ENCODE peak calls at places on chromosomes 3 and 15, in four cellular contexts. J, O, U and V are unnamed samples.
A peak's percentile ranks its signal among the peaks of the same experiment; 100 is the strongest.

GRCh38 chr3:50345586-50345985 is at the start of gene ZMYND10:
- DNase-seq in J (no peak), O (no peak), U (no peak), V (peak; percentile 61)

GRCh38 chr3:138818175-138818574 is 16.6 kb downstream of the PIK3CB start:
- DNase-seq in J (no peak), O (no peak), U (peak; percentile 28), V (no peak)

GRCh38 chr3:194300392-194300758 is 50.8 kb downstream of the CPN2 start:
- DNase-seq in J (no peak), O (no peak), U (peak; percentile 53), V (no peak)

GRCh38 chr15:62770752-62771151 is 271.8 kb upstream of the TPM1 start:
- DNase-seq in J (no peak), O (no peak), U (no peak), V (no peak)

GRCh38 chr3:55518451-55518850 is 31.3 kb upstream of the WNT5A start:
- DNase-seq in J (no peak), O (no peak), U (no peak), V (no peak)

GRCh38 chr3:14256561-14257342 is 78.1 kb downstream of the LSM3 start:
- DNase-seq in J (no peak), O (no peak), U (no peak), V (peak; percentile 62)

GRCh38 chr3:179642871-179643270 is 10.0 kb upstream of the USP13 start:
- DNase-seq in J (no peak), O (no peak), U (no peak), V (no peak)

GRCh38 chr3:16480861-16481569 is 32.5 kb downstream of the RFTN1 start:
- DNase-seq in J (no peak), O (no peak), U (no peak), V (no peak)

GRCh38 chr3:148379763-148380162 is 317.9 kb upstream of the AGTR1 start:
- DNase-seq in J (peak; percentile 18), O (no peak), U (peak; percentile 71), V (no peak)

GRCh38 chr3:189529468-189529867 is 101.7 kb upstream of the TP63 start:
- DNase-seq in J (no peak), O (no peak), U (no peak), V (no peak)

GRCh38 chr15:56857828-56858227 is 60.6 kb upstream of the TCF12 start:
- DNase-seq in J (no peak), O (no peak), U (no peak), V (no peak)

GRCh38 chr15:80550910-80551265 is 144.2 kb upstream of the ABHD17C start:
- DNase-seq in J (no peak), O (no peak), U (no peak), V (no peak)
- TF ChIP-seq NFIC in J (peak; percentile 90), O (no peak), U (no peak), V (no peak)

GRCh38 chr3:141478139-141478538 is 8.7 kb upstream of the RASA2 start:
- DNase-seq in J (no peak), O (no peak), U (no peak), V (no peak)

GRCh38 chr3:141486416-141486734 is 452 bp upstream of the RASA2 start:
- DNase-seq in J (no peak), O (no peak), U (peak; percentile 56), V (no peak)

GRCh38 chr3:141485578-141486415 is 1.0 kb upstream of the RASA2 start:
- DNase-seq in J (no peak), O (no peak), U (peak; percentile 25), V (peak; percentile 17)

GRCh38 chr3:141484701-141485287 is 2.0 kb upstream of the RASA2 start:
- DNase-seq in J (no peak), O (no peak), U (peak; percentile 35), V (no peak)

GRCh38 chr3:141482250-141482937 is 4.4 kb upstream of the RASA2 start:
- DNase-seq in J (no peak), O (no peak), U (peak; percentile 90), V (no peak)
- TF ChIP-seq NFIC in J (no peak), O (no peak), U (no peak), V (no peak)

DNA sequence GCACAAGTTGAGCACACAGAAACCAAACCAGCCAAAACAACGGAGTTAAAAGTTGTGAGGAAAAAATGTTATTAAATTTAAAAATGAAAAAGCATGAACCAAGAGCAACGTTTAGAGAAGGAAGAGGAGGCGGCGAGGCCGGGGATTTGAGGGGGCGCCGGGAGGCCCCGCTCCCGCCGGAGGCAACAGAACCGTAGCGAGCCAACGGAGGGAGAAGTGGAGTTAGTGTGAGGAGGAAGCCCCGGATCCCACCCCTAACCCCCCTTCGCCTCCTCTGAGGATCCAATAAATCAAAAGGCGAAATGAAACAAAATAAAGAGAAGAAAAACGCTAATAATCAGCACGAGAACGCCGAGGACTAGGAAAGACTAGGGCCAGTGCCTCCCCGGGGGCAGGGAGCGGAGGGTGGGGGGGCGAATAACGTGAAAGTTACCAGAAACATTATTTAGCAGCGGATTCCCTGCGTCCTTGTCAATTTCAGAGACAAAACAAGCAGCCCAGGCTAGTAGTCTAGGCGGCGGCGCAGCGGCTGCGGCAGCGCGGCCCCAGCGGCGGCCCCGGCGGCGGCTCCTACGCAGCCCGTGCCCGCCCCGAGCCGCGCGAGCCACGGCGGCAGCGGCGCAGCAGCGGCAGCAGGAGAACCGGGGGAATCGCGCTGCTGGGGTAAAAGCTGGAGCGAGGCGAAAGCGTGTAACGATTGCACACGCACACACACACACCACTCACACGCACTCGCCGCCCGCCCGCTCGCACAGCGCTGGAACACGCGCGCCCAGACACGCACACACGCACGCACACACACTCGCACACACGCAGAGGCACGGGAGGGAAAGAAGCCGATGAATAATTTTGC is 1.7 kb downstream of the MEIS2 start:
- DNase-seq in J (peak; percentile 53), O (no peak), U (no peak), V (peak; percentile 48)
- TF ChIP-seq NFIC in J (no peak), O (no peak), U (no peak), V (no peak)

GRCh38 chr15:66951976-66952375 is 113.4 kb upstream of the SMAD3 start:
- DNase-seq in J (no peak), O (no peak), U (no peak), V (no peak)

GRCh38 chr15:66953523-66954229 is 111.7 kb upstream of the SMAD3 start:
- DNase-seq in J (no peak), O (no peak), U (no peak), V (no peak)

GRCh38 chr15:66951531-66951930 is 113.9 kb upstream of the SMAD3 start:
- DNase-seq in J (no peak), O (no peak), U (no peak), V (no peak)

GRCh38 chr15:66954601-66955000 is 110.8 kb upstream of the SMAD3 start:
- DNase-seq in J (no peak), O (no peak), U (no peak), V (no peak)

GRCh38 chr15:66952756-66953522 is 112.5 kb upstream of the SMAD3 start:
- DNase-seq in J (no peak), O (no peak), U (no peak), V (peak; percentile 49)
- TF ChIP-seq NFIC in J (no peak), O (no peak), U (no peak), V (no peak)